ENCODE peak calls at places on chromosome 22, in four cellular contexts. One of them, this sample, is unnamed.

GRCh38 chr22:30004689-30005088 is 75.6 kb upstream of the HORMAD2 start:
- DNase-seq in PC-9: no peak
- DNase-seq in astrocyte of the spinal cord: no peak
- DNase-seq in adrenal gland: no peak
- DNase-seq in this sample: no peak

GRCh38 chr22:19289475-19290161 is 1.9 kb downstream of the CLTCL1 start:
- DNase-seq in PC-9: no peak
- DNase-seq in astrocyte of the spinal cord: peak; percentile 89
- DNase-seq in adrenal gland: no peak
- DNase-seq in this sample: no peak

GRCh38 chr22:22210375-22210774 is 34.2 kb upstream of the VPREB1 start:
- DNase-seq in PC-9: peak; percentile 78
- DNase-seq in astrocyte of the spinal cord: peak; percentile 61
- DNase-seq in adrenal gland: no peak
- DNase-seq in this sample: no peak

GRCh38 chr22:38971202-38971601 is 10.9 kb upstream of the APOBEC3B start:
- DNase-seq in PC-9: no peak
- DNase-seq in astrocyte of the spinal cord: no peak
- DNase-seq in adrenal gland: no peak
- DNase-seq in this sample: no peak

GRCh38 chr22:20027966-20028854 is 7.3 kb downstream of the TANGO2 start:
- DNase-seq in PC-9: no peak
- DNase-seq in astrocyte of the spinal cord: no peak
- DNase-seq in adrenal gland: no peak
- DNase-seq in this sample: no peak

GRCh38 chr22:31504282-31504681 is 7.9 kb downstream of the SFI1 start:
- DNase-seq in PC-9: no peak
- DNase-seq in astrocyte of the spinal cord: peak; percentile 22
- DNase-seq in adrenal gland: no peak
- DNase-seq in this sample: no peak

GRCh38 chr22:19096555-19096954 is 25.7 kb downstream of the DGCR2 start:
- DNase-seq in PC-9: no peak
- DNase-seq in astrocyte of the spinal cord: no peak
- DNase-seq in adrenal gland: no peak
- DNase-seq in this sample: no peak

GRCh38 chr22:35477911-35478582 is 62.6 kb upstream of the RASD2 start:
- DNase-seq in PC-9: peak; percentile 82
- DNase-seq in astrocyte of the spinal cord: peak; percentile 64
- DNase-seq in adrenal gland: peak; percentile 89
- DNase-seq in this sample: no peak

GRCh38 chr22:45977551-45978274 is 751 bp upstream of the WNT7B start:
- DNase-seq in PC-9: no peak
- DNase-seq in astrocyte of the spinal cord: no peak
- DNase-seq in adrenal gland: no peak
- DNase-seq in this sample: no peak

GRCh38 chr22:41857160-41857859 is 24.4 kb downstream of the SREBF2 start:
- DNase-seq in PC-9: peak; percentile 97
- DNase-seq in astrocyte of the spinal cord: peak; percentile 63
- DNase-seq in adrenal gland: peak; percentile 78
- DNase-seq in this sample: peak; percentile 33

GRCh38 chr22:41862530-41863266 is 29.8 kb downstream of the SREBF2 start:
- DNase-seq in PC-9: peak; percentile 6
- DNase-seq in astrocyte of the spinal cord: no peak
- DNase-seq in adrenal gland: no peak
- DNase-seq in this sample: no peak

GRCh38 chr22:41862160-41862529 is 29.2 kb downstream of the SREBF2 start:
- DNase-seq in PC-9: peak; percentile 65
- DNase-seq in astrocyte of the spinal cord: peak; percentile 13
- DNase-seq in adrenal gland: no peak
- DNase-seq in this sample: no peak

GRCh38 chr22:41856484-41856883 is 23.6 kb downstream of the SREBF2 start:
- DNase-seq in PC-9: peak; percentile 53
- DNase-seq in astrocyte of the spinal cord: no peak
- DNase-seq in adrenal gland: no peak
- DNase-seq in this sample: no peak

DNA sequence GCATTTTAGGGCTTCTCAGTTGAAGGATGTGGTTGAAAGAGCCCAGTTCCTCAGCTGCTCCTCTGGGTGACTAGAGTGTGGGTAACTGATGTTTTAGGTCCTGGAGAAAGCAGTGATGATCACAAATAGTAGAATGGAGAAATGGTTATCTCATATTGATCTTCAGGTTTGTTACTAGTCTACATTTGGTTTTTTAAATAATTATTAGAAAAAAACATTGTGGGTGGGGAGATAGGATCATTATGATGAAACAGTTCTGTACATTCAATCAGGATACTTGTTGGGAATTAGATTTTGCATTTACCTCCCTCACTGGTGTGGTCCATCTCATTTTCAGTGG is 24.9 kb downstream of the SREBF2 start:
- DNase-seq in PC-9: no peak
- DNase-seq in astrocyte of the spinal cord: no peak
- DNase-seq in adrenal gland: no peak
- DNase-seq in this sample: no peak
- TF ChIP-seq CTCF in PC-9: peak; percentile 60
- TF ChIP-seq CTCF in astrocyte of the spinal cord: no peak
- TF ChIP-seq CTCF in adrenal gland: no peak
- TF ChIP-seq CTCF in this sample: no peak

GRCh38 chr22:50268655-50269113 is 1.5 kb downstream of the MAPK11 start:
- DNase-seq in PC-9: no peak
- DNase-seq in astrocyte of the spinal cord: no peak
- DNase-seq in adrenal gland: no peak
- DNase-seq in this sample: no peak

GRCh38 chr22:50266994-50267393 is 3.2 kb downstream of the MAPK11 start:
- DNase-seq in PC-9: no peak
- DNase-seq in astrocyte of the spinal cord: no peak
- DNase-seq in adrenal gland: no peak
- DNase-seq in this sample: no peak

GRCh38 chr22:50269573-50270301 is 443 bp downstream of the MAPK11 start:
- DNase-seq in PC-9: no peak
- DNase-seq in astrocyte of the spinal cord: peak; percentile 54
- DNase-seq in adrenal gland: no peak
- DNase-seq in this sample: no peak

GRCh38 chr22:50270302-50271010 is at the start of gene MAPK11:
- DNase-seq in PC-9: peak; percentile 73
- DNase-seq in astrocyte of the spinal cord: peak; percentile 54
- DNase-seq in adrenal gland: peak; percentile 81
- DNase-seq in this sample: peak; percentile 67

DNA sequence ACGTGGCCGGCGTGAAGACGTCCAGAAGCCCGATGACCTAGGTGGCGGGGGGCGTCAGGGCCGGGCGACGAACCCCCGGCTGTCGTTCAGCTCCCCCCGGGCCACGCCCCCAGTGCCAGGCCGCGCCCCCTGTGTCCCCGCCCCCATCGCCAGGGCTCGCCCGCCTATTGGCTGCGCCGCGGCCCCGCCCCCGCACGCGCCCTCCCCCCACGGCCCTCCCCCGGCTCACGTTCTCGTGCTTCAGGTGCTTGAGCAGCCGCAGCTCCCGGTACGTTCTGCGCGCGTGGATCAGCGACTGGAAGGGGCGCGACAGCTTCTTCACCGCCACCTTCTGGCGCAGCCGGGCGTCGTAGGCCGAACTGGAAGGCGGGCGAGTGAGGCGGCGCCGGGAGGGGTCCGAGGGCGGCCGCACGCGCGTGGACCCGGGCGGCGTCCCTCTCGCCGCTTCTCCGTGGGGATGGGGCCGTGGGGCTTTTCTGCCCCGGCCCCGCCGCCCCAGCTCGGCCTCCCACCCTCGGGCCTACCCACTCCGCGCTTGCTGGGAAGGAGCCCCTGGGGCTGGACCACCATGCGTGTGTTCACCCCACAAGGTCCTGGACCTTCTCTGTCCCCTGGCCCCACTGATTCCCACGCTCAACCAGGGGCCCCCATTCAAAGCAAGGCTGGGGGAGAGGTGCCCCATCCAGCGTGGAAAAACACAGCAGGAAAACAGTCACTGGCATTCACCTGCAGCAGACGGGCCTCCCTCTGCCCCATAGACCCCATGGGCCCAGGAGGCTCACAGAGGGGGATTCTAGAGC is 2.4 kb downstream of the MAPK11 start:
- DNase-seq in PC-9: no peak
- DNase-seq in astrocyte of the spinal cord: peak; percentile 38
- DNase-seq in adrenal gland: peak; percentile 84
- DNase-seq in this sample: no peak
- TF ChIP-seq CTCF in PC-9: no peak
- TF ChIP-seq CTCF in astrocyte of the spinal cord: peak; percentile 32
- TF ChIP-seq CTCF in adrenal gland: peak; percentile 29
- TF ChIP-seq CTCF in this sample: peak; percentile 39

DNA sequence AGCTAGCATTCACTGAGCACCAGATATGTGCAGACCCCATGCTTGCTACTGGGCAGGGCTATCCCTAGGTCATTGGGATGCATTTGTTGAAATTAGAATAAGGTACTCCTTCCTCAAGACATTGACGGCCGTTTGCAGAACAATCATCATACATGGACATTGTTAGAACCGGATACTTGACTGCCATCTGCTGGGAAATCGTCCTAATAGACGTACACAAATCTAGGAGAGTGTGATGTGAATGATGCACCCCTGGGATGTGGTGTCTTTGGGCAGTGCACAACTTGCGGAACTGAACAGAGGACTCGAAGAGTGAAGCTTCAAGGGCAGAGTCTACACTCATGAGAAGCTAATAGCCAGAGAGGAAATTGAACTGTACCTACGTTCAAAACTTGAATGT is 35.9 kb downstream of the MYO18B start:
- DNase-seq in PC-9: no peak
- DNase-seq in astrocyte of the spinal cord: peak; percentile 28
- DNase-seq in adrenal gland: peak; percentile 69
- DNase-seq in this sample: peak; percentile 14
- TF ChIP-seq CTCF in PC-9: peak; percentile 46
- TF ChIP-seq CTCF in astrocyte of the spinal cord: peak; percentile 31
- TF ChIP-seq CTCF in adrenal gland: peak; percentile 32
- TF ChIP-seq CTCF in this sample: peak; percentile 42

DNA sequence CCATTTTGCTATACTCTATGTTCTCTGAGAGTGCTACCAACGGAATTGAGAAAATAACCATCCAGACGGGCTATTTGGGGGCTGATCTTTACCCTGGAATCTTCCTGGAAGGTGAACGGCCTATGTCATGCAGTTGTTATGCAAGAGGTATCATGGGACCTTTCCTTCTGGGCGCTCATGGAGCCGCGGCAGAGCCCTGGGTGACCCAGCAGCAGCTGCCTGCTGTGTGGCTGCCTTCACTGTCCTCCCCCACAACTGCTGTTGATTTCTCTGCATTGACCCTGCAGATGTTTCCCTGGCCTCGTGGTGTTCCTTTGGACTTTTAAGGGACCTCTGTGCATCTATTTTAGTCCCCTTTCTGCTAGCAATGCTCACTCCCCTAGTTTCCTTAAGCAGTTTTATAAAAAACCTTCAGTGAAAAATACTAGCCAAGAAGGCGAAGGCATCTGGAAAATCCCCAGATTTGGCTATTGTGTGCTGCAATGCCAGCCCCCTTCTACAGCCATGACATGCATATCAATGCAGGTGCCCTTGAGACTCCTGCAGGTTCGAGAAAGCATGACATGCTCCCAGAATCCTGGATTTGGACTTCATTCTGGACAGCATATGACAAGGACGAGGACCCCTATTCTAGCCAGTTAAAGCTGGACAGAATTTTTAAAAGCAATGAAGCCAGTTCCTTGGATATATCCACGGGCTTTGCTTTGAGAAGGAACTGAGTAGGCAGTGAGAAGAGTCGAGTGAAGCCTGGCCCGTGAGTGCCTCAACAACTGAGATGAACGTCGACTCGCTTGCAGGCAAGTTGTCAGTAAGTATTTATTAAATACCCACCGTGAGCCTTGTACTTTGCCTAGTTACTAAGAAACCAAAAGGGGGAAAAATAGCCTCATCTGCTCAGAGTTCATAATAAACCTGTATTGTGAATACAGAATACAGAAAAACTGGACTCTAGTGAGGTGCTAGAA is at the start of gene SLC25A18:
- DNase-seq in PC-9: no peak
- DNase-seq in astrocyte of the spinal cord: no peak
- DNase-seq in adrenal gland: peak; percentile 78
- DNase-seq in this sample: no peak
- TF ChIP-seq CTCF in PC-9: no peak
- TF ChIP-seq CTCF in astrocyte of the spinal cord: peak; percentile 18
- TF ChIP-seq CTCF in adrenal gland: no peak
- TF ChIP-seq CTCF in this sample: peak; percentile 43

GRCh38 chr22:37662039-37662438 is 3.5 kb downstream of the PDXP start:
- DNase-seq in PC-9: no peak
- DNase-seq in astrocyte of the spinal cord: no peak
- DNase-seq in adrenal gland: no peak
- DNase-seq in this sample: no peak
- TF ChIP-seq CTCF in PC-9: no peak
- TF ChIP-seq CTCF in astrocyte of the spinal cord: no peak
- TF ChIP-seq CTCF in adrenal gland: no peak
- TF ChIP-seq CTCF in this sample: no peak

This sample was measured in neural crest cell.